ENCODE peak calls at places on chromosomes 16 and 17, in eight cellular contexts. B is nucleus accumbens, L is putamen, I is AG04449, K is DMS53, A is occipital lobe, Y is A549, T is HEK293T. S is an unnamed sample.

GRCh38 chr16:67013823-67014640 is 14.9 kb upstream of the CBFB start:
- DNase-seq in B (peak; percentile 66), L (no peak), I (no peak), K (peak; percentile 72), A (peak; percentile 68), Y (no peak), T (peak; percentile 73), S (peak; percentile 86)

GRCh38 chr17:57603541-57603940 is 141.6 kb downstream of the CCDC182 start:
- DNase-seq in B (no peak), L (no peak), I (no peak), K (peak; percentile 3), A (no peak), Y (no peak), T (no peak), S (no peak)

GRCh38 chr17:53472586-53472985 is 350.1 kb upstream of the KIF2B start:
- DNase-seq in B (no peak), L (no peak), I (no peak), K (no peak), A (no peak), Y (no peak), T (no peak), S (no peak)

GRCh38 chr17:15106540-15106939 is 158.6 kb downstream of the PMP22 start:
- DNase-seq in B (no peak), L (no peak), I (no peak), K (peak; percentile 1), A (no peak), Y (peak; percentile 52), T (no peak), S (no peak)

GRCh38 chr16:67883146-67883871 is 1.4 kb upstream of the NRN1L start:
- DNase-seq in B (no peak), L (no peak), I (no peak), K (no peak), A (no peak), Y (no peak), T (no peak), S (no peak)

GRCh38 chr17:48592592-48592991 is 987 bp downstream of the HOXB5 start:
- DNase-seq in B (no peak), L (no peak), I (no peak), K (peak; percentile 45), A (no peak), Y (no peak), T (no peak), S (no peak)

GRCh38 chr17:76271669-76272540 is 6.8 kb downstream of the UBALD2 start:
- DNase-seq in B (no peak), L (no peak), I (no peak), K (peak; percentile 40), A (no peak), Y (no peak), T (no peak), S (no peak)

GRCh38 chr16:8847623-8848022 is 21.2 kb downstream of the CARHSP1 start:
- DNase-seq in B (no peak), L (no peak), I (no peak), K (no peak), A (no peak), Y (no peak), T (no peak), S (no peak)

GRCh38 chr16:15399317-15399716 is 3.8 kb downstream of the MPV17L start:
- DNase-seq in B (no peak), L (no peak), I (no peak), K (no peak), A (no peak), Y (no peak), T (no peak), S (no peak)